ENCODE peak calls at places on chromosomes 3 and 15, in seven cellular contexts. One of them, this sample, is unnamed.

GRCh38 chr15:71914092-71914491 is 103.7 kb downstream of the NR2E3 start:
- DNase-seq in prostate gland: no peak
- DNase-seq in fibroblast of pulmonary artery: no peak
- DNase-seq in body of pancreas: no peak
- DNase-seq in mucosa of descending colon: no peak
- DNase-seq in OCI-LY7: no peak
- DNase-seq in cardiac fibroblast: no peak
- DNase-seq in this sample: no peak

GRCh38 chr3:169660709-169661566 is 2.6 kb downstream of the MECOM start:
- DNase-seq in prostate gland: no peak
- DNase-seq in fibroblast of pulmonary artery: peak
- DNase-seq in body of pancreas: peak
- DNase-seq in mucosa of descending colon: no peak
- DNase-seq in OCI-LY7: no peak
- DNase-seq in cardiac fibroblast: peak
- DNase-seq in this sample: peak

GRCh38 chr3:60403866-60404265 is 847.4 kb downstream of the FHIT start:
- DNase-seq in prostate gland: no peak
- DNase-seq in fibroblast of pulmonary artery: no peak
- DNase-seq in body of pancreas: no peak
- DNase-seq in mucosa of descending colon: no peak
- DNase-seq in OCI-LY7: no peak
- DNase-seq in cardiac fibroblast: no peak
- DNase-seq in this sample: peak

GRCh38 chr15:38440353-38441129 is 13.4 kb upstream of the FAM98B start:
- DNase-seq in prostate gland: peak
- DNase-seq in fibroblast of pulmonary artery: peak
- DNase-seq in body of pancreas: peak
- DNase-seq in mucosa of descending colon: peak
- DNase-seq in OCI-LY7: peak
- DNase-seq in cardiac fibroblast: peak
- DNase-seq in this sample: peak

GRCh38 chr15:41774873-41775417 is 661 bp downstream of the MAPKBP1 start:
- DNase-seq in prostate gland: no peak
- DNase-seq in fibroblast of pulmonary artery: no peak
- DNase-seq in body of pancreas: no peak
- DNase-seq in mucosa of descending colon: no peak
- DNase-seq in OCI-LY7: peak
- DNase-seq in cardiac fibroblast: no peak
- DNase-seq in this sample: no peak

GRCh38 chr15:87917480-87917879 is 339.1 kb downstream of the NTRK3 start:
- DNase-seq in prostate gland: no peak
- DNase-seq in fibroblast of pulmonary artery: no peak
- DNase-seq in body of pancreas: no peak
- DNase-seq in mucosa of descending colon: no peak
- DNase-seq in OCI-LY7: no peak
- DNase-seq in cardiac fibroblast: no peak
- DNase-seq in this sample: no peak

GRCh38 chr3:123586131-123586530 is 1.3 kb upstream of the HACD2 start:
- DNase-seq in prostate gland: peak
- DNase-seq in fibroblast of pulmonary artery: peak
- DNase-seq in body of pancreas: peak
- DNase-seq in mucosa of descending colon: peak
- DNase-seq in OCI-LY7: peak
- DNase-seq in cardiac fibroblast: peak
- DNase-seq in this sample: peak

GRCh38 chr3:11273945-11274344 is 1.7 kb downstream of the ATG7 start:
- DNase-seq in prostate gland: no peak
- DNase-seq in fibroblast of pulmonary artery: no peak
- DNase-seq in body of pancreas: no peak
- DNase-seq in mucosa of descending colon: no peak
- DNase-seq in OCI-LY7: no peak
- DNase-seq in cardiac fibroblast: no peak
- DNase-seq in this sample: peak

GRCh38 chr15:65460948-65461347 is 38.2 kb upstream of the IGDCC4 start:
- DNase-seq in prostate gland: no peak
- DNase-seq in fibroblast of pulmonary artery: no peak
- DNase-seq in body of pancreas: no peak
- DNase-seq in mucosa of descending colon: no peak
- DNase-seq in OCI-LY7: no peak
- DNase-seq in cardiac fibroblast: peak
- DNase-seq in this sample: peak

GRCh38 chr15:35740761-35741160 is 194.8 kb upstream of the DPH6 start:
- DNase-seq in prostate gland: no peak
- DNase-seq in fibroblast of pulmonary artery: peak
- DNase-seq in body of pancreas: no peak
- DNase-seq in mucosa of descending colon: no peak
- DNase-seq in OCI-LY7: no peak
- DNase-seq in cardiac fibroblast: peak
- DNase-seq in this sample: peak

GRCh38 chr3:50994537-50994936 is 319.8 kb downstream of the DOCK3 start:
- DNase-seq in prostate gland: no peak
- DNase-seq in fibroblast of pulmonary artery: no peak
- DNase-seq in body of pancreas: no peak
- DNase-seq in mucosa of descending colon: no peak
- DNase-seq in OCI-LY7: no peak
- DNase-seq in cardiac fibroblast: no peak
- DNase-seq in this sample: no peak

GRCh38 chr15:78302579-78302978 is 3.2 kb upstream of the SKIC8 start:
- DNase-seq in prostate gland: no peak
- DNase-seq in fibroblast of pulmonary artery: peak
- DNase-seq in body of pancreas: no peak
- DNase-seq in mucosa of descending colon: no peak
- DNase-seq in OCI-LY7: no peak
- DNase-seq in cardiac fibroblast: peak
- DNase-seq in this sample: peak

GRCh38 chr3:149736180-149737100 is 15.8 kb downstream of the COMMD2 start:
- DNase-seq in prostate gland: peak
- DNase-seq in fibroblast of pulmonary artery: peak
- DNase-seq in body of pancreas: no peak
- DNase-seq in mucosa of descending colon: no peak
- DNase-seq in OCI-LY7: no peak
- DNase-seq in cardiac fibroblast: peak
- DNase-seq in this sample: peak

GRCh38 chr3:7640787-7641186 is 779.9 kb downstream of the GRM7 start:
- DNase-seq in prostate gland: no peak
- DNase-seq in fibroblast of pulmonary artery: no peak
- DNase-seq in body of pancreas: no peak
- DNase-seq in mucosa of descending colon: no peak
- DNase-seq in OCI-LY7: no peak
- DNase-seq in cardiac fibroblast: no peak
- DNase-seq in this sample: no peak

GRCh38 chr3:114310701-114311100 is 16.9 kb downstream of the TIGIT start:
- DNase-seq in prostate gland: no peak
- DNase-seq in fibroblast of pulmonary artery: no peak
- DNase-seq in body of pancreas: no peak
- DNase-seq in mucosa of descending colon: no peak
- DNase-seq in OCI-LY7: no peak
- DNase-seq in cardiac fibroblast: no peak
- DNase-seq in this sample: no peak

GRCh38 chr3:159828542-159828943 is 160.1 kb upstream of the IL12A start:
- DNase-seq in prostate gland: no peak
- DNase-seq in fibroblast of pulmonary artery: peak
- DNase-seq in body of pancreas: no peak
- DNase-seq in mucosa of descending colon: no peak
- DNase-seq in OCI-LY7: peak
- DNase-seq in cardiac fibroblast: peak
- DNase-seq in this sample: peak

GRCh38 chr3:17742092-17742836 is at the start of gene TBC1D5:
- DNase-seq in prostate gland: peak
- DNase-seq in fibroblast of pulmonary artery: peak
- DNase-seq in body of pancreas: peak
- DNase-seq in mucosa of descending colon: peak
- DNase-seq in OCI-LY7: peak
- DNase-seq in cardiac fibroblast: peak
- DNase-seq in this sample: peak

GRCh38 chr3:32443471-32443870 is 51.8 kb downstream of the CMTM7 start:
- DNase-seq in prostate gland: no peak
- DNase-seq in fibroblast of pulmonary artery: peak
- DNase-seq in body of pancreas: no peak
- DNase-seq in mucosa of descending colon: no peak
- DNase-seq in OCI-LY7: no peak
- DNase-seq in cardiac fibroblast: peak
- DNase-seq in this sample: peak

GRCh38 chr15:66703540-66703941 is 1.5 kb downstream of the SMAD6 start:
- DNase-seq in prostate gland: peak
- DNase-seq in fibroblast of pulmonary artery: peak
- DNase-seq in body of pancreas: peak
- DNase-seq in mucosa of descending colon: peak
- DNase-seq in OCI-LY7: peak
- DNase-seq in cardiac fibroblast: no peak
- DNase-seq in this sample: peak

GRCh38 chr3:108830991-108831390 is 8.4 kb downstream of the TRAT1 start:
- DNase-seq in prostate gland: no peak
- DNase-seq in fibroblast of pulmonary artery: no peak
- DNase-seq in body of pancreas: no peak
- DNase-seq in mucosa of descending colon: no peak
- DNase-seq in OCI-LY7: no peak
- DNase-seq in cardiac fibroblast: no peak
- DNase-seq in this sample: no peak

GRCh38 chr3:84547971-84548970 is 410.5 kb upstream of the CADM2 start:
- DNase-seq in prostate gland: no peak
- DNase-seq in fibroblast of pulmonary artery: peak
- DNase-seq in body of pancreas: peak
- DNase-seq in mucosa of descending colon: peak
- DNase-seq in OCI-LY7: peak
- DNase-seq in cardiac fibroblast: peak
- DNase-seq in this sample: peak

GRCh38 chr15:70815604-70816003 is 38.4 kb downstream of the LARP6 start:
- DNase-seq in prostate gland: no peak
- DNase-seq in fibroblast of pulmonary artery: no peak
- DNase-seq in body of pancreas: no peak
- DNase-seq in mucosa of descending colon: no peak
- DNase-seq in OCI-LY7: no peak
- DNase-seq in cardiac fibroblast: no peak
- DNase-seq in this sample: no peak

GRCh38 chr3:59812778-59813558 is 763.1 kb upstream of the CFAP20DC start:
- DNase-seq in prostate gland: no peak
- DNase-seq in fibroblast of pulmonary artery: peak
- DNase-seq in body of pancreas: no peak
- DNase-seq in mucosa of descending colon: no peak
- DNase-seq in OCI-LY7: no peak
- DNase-seq in cardiac fibroblast: peak
- DNase-seq in this sample: peak

GRCh38 chr15:47843124-47843663 is 125.9 kb downstream of the SEMA6D start:
- DNase-seq in prostate gland: no peak
- DNase-seq in fibroblast of pulmonary artery: no peak
- DNase-seq in body of pancreas: no peak
- DNase-seq in mucosa of descending colon: no peak
- DNase-seq in OCI-LY7: no peak
- DNase-seq in cardiac fibroblast: no peak
- DNase-seq in this sample: no peak

GRCh38 chr3:42588625-42589024 is 2.0 kb upstream of the SS18L2 start:
- DNase-seq in prostate gland: no peak
- DNase-seq in fibroblast of pulmonary artery: no peak
- DNase-seq in body of pancreas: no peak
- DNase-seq in mucosa of descending colon: no peak
- DNase-seq in OCI-LY7: no peak
- DNase-seq in cardiac fibroblast: no peak
- DNase-seq in this sample: no peak

GRCh38 chr3:37170513-37170912 is 3.9 kb downstream of the LRRFIP2 start:
- DNase-seq in prostate gland: no peak
- DNase-seq in fibroblast of pulmonary artery: no peak
- DNase-seq in body of pancreas: no peak
- DNase-seq in mucosa of descending colon: no peak
- DNase-seq in OCI-LY7: no peak
- DNase-seq in cardiac fibroblast: no peak
- DNase-seq in this sample: no peak

GRCh38 chr3:16092923-16093322 is 81.6 kb upstream of the GALNT15 start:
- DNase-seq in prostate gland: no peak
- DNase-seq in fibroblast of pulmonary artery: no peak
- DNase-seq in body of pancreas: no peak
- DNase-seq in mucosa of descending colon: no peak
- DNase-seq in OCI-LY7: no peak
- DNase-seq in cardiac fibroblast: no peak
- DNase-seq in this sample: no peak
- TF ChIP-seq CTCF in prostate gland: no peak
- TF ChIP-seq CTCF in fibroblast of pulmonary artery: no peak
- TF ChIP-seq CTCF in body of pancreas: no peak
- TF ChIP-seq CTCF in mucosa of descending colon: no peak
- TF ChIP-seq CTCF in OCI-LY7: no peak
- TF ChIP-seq CTCF in cardiac fibroblast: no peak
- TF ChIP-seq CTCF in this sample: no peak

GRCh38 chr3:122232485-122232884 is 49.0 kb downstream of the CASR start:
- DNase-seq in prostate gland: no peak
- DNase-seq in fibroblast of pulmonary artery: no peak
- DNase-seq in body of pancreas: no peak
- DNase-seq in mucosa of descending colon: no peak
- DNase-seq in OCI-LY7: no peak
- DNase-seq in cardiac fibroblast: no peak
- DNase-seq in this sample: no peak

GRCh38 chr3:122235147-122235546 is 51.7 kb downstream of the CASR start:
- DNase-seq in prostate gland: no peak
- DNase-seq in fibroblast of pulmonary artery: no peak
- DNase-seq in body of pancreas: no peak
- DNase-seq in mucosa of descending colon: no peak
- DNase-seq in OCI-LY7: no peak
- DNase-seq in cardiac fibroblast: no peak
- DNase-seq in this sample: no peak

GRCh38 chr3:122231781-122232180 is 48.3 kb downstream of the CASR start:
- DNase-seq in prostate gland: no peak
- DNase-seq in fibroblast of pulmonary artery: no peak
- DNase-seq in body of pancreas: no peak
- DNase-seq in mucosa of descending colon: no peak
- DNase-seq in OCI-LY7: no peak
- DNase-seq in cardiac fibroblast: no peak
- DNase-seq in this sample: no peak

GRCh38 chr3:122234117-122234516 is 50.6 kb downstream of the CASR start:
- DNase-seq in prostate gland: no peak
- DNase-seq in fibroblast of pulmonary artery: no peak
- DNase-seq in body of pancreas: no peak
- DNase-seq in mucosa of descending colon: no peak
- DNase-seq in OCI-LY7: no peak
- DNase-seq in cardiac fibroblast: no peak
- DNase-seq in this sample: no peak

GRCh38 chr3:122233109-122233952 is 49.9 kb downstream of the CASR start:
- DNase-seq in prostate gland: no peak
- DNase-seq in fibroblast of pulmonary artery: no peak
- DNase-seq in body of pancreas: no peak
- DNase-seq in mucosa of descending colon: no peak
- DNase-seq in OCI-LY7: peak
- DNase-seq in cardiac fibroblast: no peak
- DNase-seq in this sample: no peak
- H3K4me3 ChIP-seq in prostate gland: no peak
- H3K4me3 ChIP-seq in fibroblast of pulmonary artery: no peak
- H3K4me3 ChIP-seq in body of pancreas: no peak
- H3K4me3 ChIP-seq in mucosa of descending colon: no peak
- H3K4me3 ChIP-seq in OCI-LY7: no peak
- H3K4me3 ChIP-seq in cardiac fibroblast: no peak
- H3K4me3 ChIP-seq in this sample: no peak

GRCh38 chr15:92653836-92654524 is 1.6 kb downstream of the FAM174B start:
- DNase-seq in prostate gland: peak
- DNase-seq in fibroblast of pulmonary artery: no peak
- DNase-seq in body of pancreas: peak
- DNase-seq in mucosa of descending colon: no peak
- DNase-seq in OCI-LY7: no peak
- DNase-seq in cardiac fibroblast: no peak
- DNase-seq in this sample: peak
- TF ChIP-seq CTCF in prostate gland: no peak
- TF ChIP-seq CTCF in fibroblast of pulmonary artery: no peak
- TF ChIP-seq CTCF in body of pancreas: no peak
- TF ChIP-seq CTCF in mucosa of descending colon: no peak
- TF ChIP-seq CTCF in OCI-LY7: no peak
- TF ChIP-seq CTCF in cardiac fibroblast: no peak
- TF ChIP-seq CTCF in this sample: peak

GRCh38 chr3:71580636-71581215 is 2.8 kb downstream of the FOXP1 start:
- DNase-seq in prostate gland: no peak
- DNase-seq in fibroblast of pulmonary artery: no peak
- DNase-seq in body of pancreas: no peak
- DNase-seq in mucosa of descending colon: no peak
- DNase-seq in OCI-LY7: peak
- DNase-seq in cardiac fibroblast: no peak
- DNase-seq in this sample: no peak
- H3K4me3 ChIP-seq in prostate gland: peak
- H3K4me3 ChIP-seq in fibroblast of pulmonary artery: peak
- H3K4me3 ChIP-seq in body of pancreas: no peak
- H3K4me3 ChIP-seq in mucosa of descending colon: no peak
- H3K4me3 ChIP-seq in OCI-LY7: peak
- H3K4me3 ChIP-seq in cardiac fibroblast: peak
- H3K4me3 ChIP-seq in this sample: peak